ENCODE peak calls at places on chromosomes 13 and 19, in five cellular contexts. N is CD4-positive, alpha-beta T cell; U is heart left ventricle; G is mucosa of descending colon; E is endodermal cell. L is an unnamed sample. For H3K9me3, the result is how much of the 10 kb centered on the place peaks cover.

GRCh38 chr13:57582032-57582431 is 49.5 kb upstream of the PCDH17 start:
- DNase-seq in N (no peak), U (no peak), G (peak), E (peak), L (no peak)

GRCh38 chr19:10112037-10112751 is 701 bp downstream of the P2RY11 start:
- DNase-seq in G (peak), E (no peak), N (peak), U (no peak), L (no peak)

GRCh38 chr13:113152894-113153809 is 5.3 kb upstream of the PROZ start:
- DNase-seq in E (peak), U (peak), G (peak), N (no peak), L (no peak)

GRCh38 chr13:76223999-76224398 is 587.9 kb downstream of the LMO7 start:
- DNase-seq in E (no peak), U (no peak), G (no peak), N (no peak), L (no peak)

GRCh38 chr13:74761794-74762193 is 627.6 kb upstream of the KLF12 start:
- DNase-seq in U (no peak), N (no peak), E (no peak), G (no peak), L (no peak)

GRCh38 chr13:76813874-76814273 is 72.3 kb downstream of the KCTD12 start:
- DNase-seq in E (no peak), G (peak), N (no peak), U (no peak), L (no peak)

GRCh38 chr19:55528030-55528801 is 8.7 kb downstream of the SBK2 start:
- DNase-seq in E (no peak), U (no peak), N (no peak), G (no peak), L (no peak)

GRCh38 chr13:79530270-79530669 is 49.3 kb downstream of the NDFIP2 start:
- DNase-seq in E (no peak), U (no peak), N (no peak), G (no peak), L (no peak)

GRCh38 chr13:75936791-75937190 is 300.7 kb downstream of the LMO7 start:
- DNase-seq in G (no peak), N (no peak), U (no peak), E (no peak), L (no peak)

GRCh38 chr13:29758591-29759114 is 91.8 kb downstream of the UBL3 start:
- DNase-seq in N (peak), U (no peak), G (peak), E (no peak), L (peak)

GRCh38 chr19:5966215-5966614 is 11.7 kb downstream of the RANBP3 start:
- DNase-seq in N (no peak), G (no peak), E (no peak), U (peak), L (no peak)

GRCh38 chr19:54459282-54460229 is 4.0 kb downstream of the LENG9 start:
- DNase-seq in E (no peak), G (peak), N (no peak), U (no peak), L (no peak)

GRCh38 chr19:16416996-16417395 is 54.8 kb downstream of the EPS15L1 start:
- DNase-seq in U (no peak), G (no peak), N (no peak), E (no peak), L (no peak)

GRCh38 chr19:45215391-45216191 is 29.6 kb downstream of the EXOC3L2 start:
- DNase-seq in G (no peak), E (peak), U (no peak), N (no peak), L (no peak)

GRCh38 chr19:33390120-33390907 is 16.8 kb downstream of the CEBPG start:
- DNase-seq in U (peak), G (peak), N (no peak), E (no peak), L (no peak)

GRCh38 chr13:28622286-28622685 is 36.6 kb upstream of the POMP start:
- DNase-seq in N (no peak), E (no peak), G (no peak), U (peak), L (no peak)

GRCh38 chr13:60099631-60100420 is 63.9 kb downstream of the DIAPH3 start:
- DNase-seq in U (no peak), G (no peak), E (no peak), N (no peak), L (no peak)

GRCh38 chr19:45376045-45376724 is 5.8 kb upstream of the ERCC2 start:
- DNase-seq in N (no peak), U (no peak), G (no peak), E (peak), L (no peak)

GRCh38 chr13:98998831-98999634 is 21.2 kb upstream of the DOCK9 start:
- DNase-seq in E (peak), U (no peak), G (no peak), N (no peak), L (no peak)

GRCh38 chr13:41182231-41182630 is 12.1 kb downstream of the KBTBD7 start:
- DNase-seq in U (no peak), N (no peak), G (no peak), E (no peak), L (no peak)

GRCh38 chr13:46575321-46575721 is 22.4 kb downstream of the LRCH1 start:
- DNase-seq in E (no peak), N (no peak), G (no peak), U (no peak), L (no peak)

GRCh38 chr19:8445488-8446001 is 770 bp downstream of the HNRNPM start:
- DNase-seq in N (peak), G (peak), E (peak), U (peak), L (peak)

GRCh38 chr13:99587893-99588606 is 86.8 kb downstream of the TM9SF2 start:
- DNase-seq in N (no peak), G (no peak), E (no peak), U (no peak), L (no peak)

GRCh38 chr19:5803752-5804515 is 933 bp upstream of the NRTN start:
- DNase-seq in E (peak), N (peak), U (peak), G (peak), L (peak)

GRCh38 chr13:81565849-81566248 is 1224.9 kb upstream of the SPRY2 start:
- DNase-seq in U (no peak), N (no peak), G (no peak), E (no peak), L (no peak)

GRCh38 chr19:16168465-16169081 is 4.8 kb downstream of the CIB3 start:
- DNase-seq in N (no peak), G (no peak), E (no peak), U (no peak), L (no peak)

GRCh38 chr13:109154146-109154545 is 524.7 kb downstream of the MYO16 start:
- DNase-seq in E (no peak), U (no peak), G (no peak), N (no peak), L (no peak)

GRCh38 chr13:54373211-54373610 is 1344.6 kb downstream of the OLFM4 start:
- DNase-seq in G (no peak), N (no peak), E (peak), U (no peak), L (no peak)

DNA sequence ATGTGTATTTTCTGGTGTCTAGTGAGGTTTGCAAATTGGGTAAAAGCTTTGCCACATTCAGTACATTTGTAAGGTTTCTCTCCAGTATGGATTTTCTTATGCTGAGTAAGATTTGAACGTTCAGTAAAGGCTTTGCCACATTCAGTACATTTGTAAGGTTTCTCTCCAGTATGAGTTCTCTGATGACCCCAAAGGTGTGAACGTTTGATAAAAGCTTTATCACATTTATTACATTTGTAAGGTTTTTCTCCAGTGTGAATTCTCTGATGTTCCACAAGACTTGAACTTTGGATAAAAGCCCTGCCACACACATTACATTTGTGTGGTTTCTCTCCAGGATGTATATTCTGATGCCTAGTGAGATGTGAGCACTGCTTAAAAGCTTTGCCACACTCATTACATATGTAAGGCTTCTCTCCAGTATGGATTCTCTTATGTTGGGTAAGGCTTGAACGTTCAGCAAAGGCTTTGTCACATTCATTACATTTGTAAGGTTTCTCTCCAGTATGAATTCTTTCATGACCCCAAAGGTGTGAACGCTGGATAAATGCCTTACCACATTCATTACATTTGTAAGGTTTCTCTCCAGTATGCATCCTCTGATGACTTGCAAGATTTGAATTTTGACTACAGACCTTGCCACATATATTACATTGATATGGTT is 17.4 kb downstream of the ZNF677 start:
- DNase-seq in N (no peak), U (no peak), E (no peak), G (no peak), L (no peak)
- H3K9me3 ChIP-seq in N (half or more), U (half or more), E (half or more), G (half or more), L (under half)

GRCh38 chr19:1612114-1613086 is 7.1 kb upstream of the UQCR11 start:
- DNase-seq in E (no peak), N (no peak), U (no peak), G (no peak), L (no peak)

GRCh38 chr19:1613808-1614570 is 8.7 kb upstream of the UQCR11 start:
- DNase-seq in G (no peak), N (no peak), U (no peak), E (no peak), L (no peak)

GRCh38 chr19:1609680-1610474 is 4.6 kb upstream of the UQCR11 start:
- DNase-seq in E (no peak), U (no peak), G (no peak), N (no peak), L (no peak)

GRCh38 chr19:1610579-1610978 is 5.3 kb upstream of the UQCR11 start:
- DNase-seq in G (no peak), N (no peak), E (no peak), U (no peak), L (no peak)

DNA sequence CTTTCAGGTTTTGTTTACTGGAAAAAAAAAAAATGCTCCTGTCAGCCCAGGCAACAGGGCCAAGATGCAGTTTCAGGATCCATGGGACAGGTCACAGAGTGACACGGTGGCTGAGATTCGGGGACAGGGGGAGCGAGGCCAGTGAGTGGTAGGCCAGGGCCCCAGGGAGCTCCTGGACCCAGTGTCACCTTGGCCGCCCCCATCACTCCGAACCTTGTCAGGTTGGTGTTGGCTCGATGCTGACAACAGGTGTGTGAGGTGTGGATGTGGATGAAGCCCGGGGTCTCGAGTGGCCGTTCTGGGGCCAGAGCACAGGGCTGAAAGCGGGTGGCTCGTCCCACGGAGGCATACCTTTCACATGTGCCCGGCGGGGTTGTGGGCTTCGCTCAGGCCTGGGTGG is 6.1 kb upstream of the UQCR11 start:
- DNase-seq in U (no peak), G (no peak), E (no peak), N (no peak), L (no peak)
- H3K9me3 ChIP-seq in U (under half), G (under half), E (under half), N (under half), L (under half)

DNA sequence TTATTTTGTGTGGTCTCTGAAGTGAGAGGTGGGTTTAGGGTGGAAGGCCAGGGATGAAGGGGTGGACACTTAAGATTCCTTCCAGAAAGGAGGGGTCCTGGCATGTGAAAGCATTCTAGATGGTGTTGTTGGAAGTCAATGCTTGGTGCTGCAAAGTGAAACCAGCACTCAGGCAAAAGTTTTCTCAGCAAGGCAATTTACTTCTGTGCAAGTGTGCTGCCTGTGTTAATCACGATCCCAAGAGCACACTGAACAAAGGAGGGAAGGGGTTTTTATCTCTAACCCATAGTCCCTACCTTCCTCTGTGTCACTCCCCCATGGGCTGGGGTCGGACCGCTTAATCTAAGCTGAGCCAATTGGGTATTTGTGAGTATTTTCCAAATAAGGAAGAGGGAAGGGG is 1.3 kb downstream of the ZNF134 start:
- DNase-seq in N (no peak), E (no peak), U (no peak), G (no peak), L (no peak)
- H3K9me3 ChIP-seq in N (half or more), E (half or more), U (half or more), G (half or more), L (half or more)

GRCh38 chr19:7074705-7075282 is 5.3 kb downstream of the ZNF557 start:
- DNase-seq in N (no peak), U (no peak), G (no peak), E (no peak), L (no peak)

GRCh38 chr19:7078007-7078406 is 8.5 kb downstream of the ZNF557 start:
- DNase-seq in U (no peak), N (no peak), G (no peak), E (no peak), L (no peak)

GRCh38 chr19:7072541-7072940 is 3.0 kb downstream of the ZNF557 start:
- DNase-seq in U (no peak), N (no peak), E (no peak), G (no peak), L (no peak)

DNA sequence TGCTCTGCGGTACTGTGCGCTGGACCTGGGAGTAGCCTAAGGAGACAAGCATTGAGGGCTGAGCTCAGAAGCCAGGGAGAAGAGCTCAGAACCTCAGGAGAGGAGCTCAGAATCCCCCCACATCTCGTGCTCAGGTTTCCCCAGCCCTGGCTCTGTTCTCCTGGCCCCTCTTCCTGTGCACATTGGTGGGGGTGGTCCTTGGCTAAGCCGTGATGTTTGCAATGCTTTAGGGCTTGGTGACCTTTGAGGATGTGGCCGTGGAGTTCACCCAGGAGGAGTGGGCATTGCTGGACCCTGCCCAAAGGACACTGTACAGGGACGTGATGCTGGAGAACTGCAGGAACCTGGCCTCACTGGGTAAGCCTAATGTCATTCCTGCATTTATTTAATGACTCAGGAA is 6.6 kb downstream of the ZNF557 start:
- DNase-seq in U (no peak), N (no peak), E (no peak), G (no peak), L (no peak)
- H3K9me3 ChIP-seq in U (half or more), N (half or more), E (half or more), G (half or more), L (under half)

GRCh38 chr13:21684576-21684975 is 13.7 kb downstream of the FGF9 start:
- DNase-seq in N (no peak), U (no peak), G (no peak), E (no peak), L (no peak)

GRCh38 chr13:21685485-21686064 is 14.7 kb downstream of the FGF9 start:
- DNase-seq in E (no peak), U (no peak), N (no peak), G (no peak), L (no peak)

GRCh38 chr13:21689097-21689496 is 18.2 kb downstream of the FGF9 start:
- DNase-seq in U (no peak), G (no peak), N (no peak), E (no peak), L (no peak)

GRCh38 chr13:21688056-21688455 is 17.2 kb downstream of the FGF9 start:
- DNase-seq in N (no peak), G (no peak), U (no peak), E (no peak), L (no peak)

GRCh38 chr13:21686761-21687391 is 16.0 kb downstream of the FGF9 start:
- DNase-seq in U (no peak), G (no peak), E (no peak), N (no peak), L (no peak)
- H3K9me3 ChIP-seq in U (under half), G (under half), E (under half), N (under half), L (under half)

DNA sequence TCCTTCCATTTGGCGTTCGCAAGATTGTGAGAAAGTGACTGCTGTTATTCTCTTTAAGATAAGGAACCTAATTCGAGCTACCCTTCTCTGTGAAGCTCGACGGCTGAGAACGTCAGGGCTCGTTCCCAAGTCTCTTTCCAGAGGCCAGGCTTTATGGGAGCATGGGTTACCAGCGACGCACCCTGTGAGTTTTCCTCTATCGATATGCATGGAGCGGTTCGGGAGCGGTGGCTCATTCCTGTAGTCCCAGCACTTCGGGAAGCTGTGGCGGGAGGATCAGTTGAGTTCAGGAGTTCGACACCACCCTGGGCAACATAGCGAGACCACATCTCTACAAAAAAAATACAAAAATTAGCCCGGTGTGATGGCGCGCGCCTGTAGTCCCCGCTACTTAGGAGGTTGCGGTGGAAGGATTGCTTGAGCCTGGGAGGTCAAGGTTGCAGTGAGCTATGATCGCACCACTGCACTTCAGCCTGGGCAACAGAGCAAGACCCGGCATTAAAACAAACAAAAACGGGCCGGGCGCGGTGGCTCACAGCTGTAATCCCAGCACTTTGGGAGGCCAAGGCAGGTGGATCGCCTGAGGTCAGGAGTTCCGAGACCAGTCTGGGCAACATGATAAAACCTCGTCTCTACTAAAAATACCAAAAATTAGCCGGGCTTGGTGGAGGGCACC is 671 bp upstream of the ZNF606 start:
- DNase-seq in G (no peak), N (no peak), E (no peak), U (no peak), L (no peak)
- H3K9me3 ChIP-seq in G (half or more), N (under half), E (half or more), U (half or more), L (under half)

DNA sequence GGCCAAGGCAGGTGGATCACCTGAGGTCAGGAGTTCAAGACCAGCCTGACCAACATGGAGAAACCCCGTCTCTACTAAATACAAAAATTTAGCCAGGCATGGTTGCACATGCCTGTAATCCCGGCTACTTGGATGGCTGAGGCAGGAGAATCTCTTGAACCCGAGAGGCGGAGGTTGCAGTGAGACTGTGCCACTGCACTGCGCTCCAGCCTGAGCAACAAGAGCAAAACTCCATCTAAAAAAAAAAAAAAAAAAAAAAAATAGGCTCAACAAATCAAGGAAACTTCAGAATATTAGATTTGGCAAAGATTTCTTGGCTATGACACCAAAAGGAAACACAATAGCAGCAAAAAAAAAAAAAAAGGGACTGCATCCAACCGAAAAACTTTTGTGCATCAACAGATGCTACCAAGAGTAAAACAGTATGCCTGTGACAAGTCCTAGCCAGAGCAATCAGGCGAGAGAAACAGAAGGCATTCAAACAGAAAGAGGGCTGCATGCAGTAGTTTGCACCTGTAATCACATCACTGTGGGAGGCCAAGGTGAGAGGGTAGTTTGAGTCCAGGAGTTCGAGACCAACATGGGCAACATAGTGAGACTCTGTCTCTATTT is 23.8 kb downstream of the ZNF160 start:
- DNase-seq in G (no peak), N (no peak), E (no peak), U (no peak), L (no peak)
- H3K9me3 ChIP-seq in G (half or more), N (half or more), E (under half), U (under half), L (under half)

GRCh38 chr19:52099497-52100138 is 4.1 kb upstream of the ZNF841 start:
- DNase-seq in N (no peak), E (no peak), U (no peak), G (no peak), L (no peak)
- H3K9me3 ChIP-seq in N (under half), E (half or more), U (under half), G (half or more), L (under half)

DNA sequence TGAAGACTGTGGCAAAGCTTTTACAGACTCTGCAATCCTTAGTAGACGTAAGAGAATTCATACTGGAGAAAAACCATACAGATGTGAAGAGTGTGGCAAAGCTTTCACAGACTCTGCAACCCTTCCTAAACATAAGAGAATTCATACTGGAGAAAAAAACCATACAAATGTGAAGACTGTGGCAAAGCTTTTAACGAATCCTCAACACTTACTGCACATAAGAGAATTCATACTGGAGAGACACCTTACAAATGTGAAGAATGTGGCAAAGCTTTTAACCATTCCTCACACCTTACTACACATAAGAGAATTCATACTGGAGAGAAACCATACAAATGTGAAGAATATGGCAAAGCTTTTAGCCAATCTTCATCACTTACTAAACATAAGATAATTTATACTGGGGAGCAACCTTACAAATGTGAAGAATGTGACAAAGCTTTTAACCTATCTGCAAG is 50.1 kb upstream of the ZNF98 start:
- DNase-seq in G (no peak), E (no peak), N (no peak), U (no peak), L (no peak)
- H3K9me3 ChIP-seq in G (half or more), E (half or more), N (half or more), U (half or more), L (under half)

L was measured in T-helper 17 cell.